ENCODE peak calls at places on chromosomes 4 and X, in five cellular contexts. P is Peyer's patch, Q is GM10248, M is ascending aorta, C is astrocyte of the cerebellum. K is an unnamed sample.

GRCh38 chr4:168621806-168622589 is 125.1 kb downstream of the PALLD start:
- DNase-seq in P (no peak), Q (no peak), M (no peak), C (peak; percentile 97), K (no peak)

GRCh38 chr4:20084488-20084887 is 167.2 kb upstream of the SLIT2 start:
- DNase-seq in P (no peak), Q (no peak), M (no peak), C (no peak), K (no peak)

GRCh38 chr4:182576609-182577289 is 333.5 kb downstream of the TENM3 start:
- DNase-seq in P (no peak), Q (no peak), M (no peak), C (no peak), K (no peak)

GRCh38 chr4:1948892-1949436 is 59.8 kb downstream of the NELFA start:
- DNase-seq in P (no peak), Q (no peak), M (no peak), C (no peak), K (no peak)

GRCh38 chr4:169152104-169152503 is 118.7 kb downstream of the SH3RF1 start:
- DNase-seq in P (no peak), Q (no peak), M (no peak), C (no peak), K (no peak)

GRCh38 chr4:62917649-62918048 is 1491.6 kb downstream of the TECRL start:
- DNase-seq in P (no peak), Q (no peak), M (no peak), C (no peak), K (no peak)

GRCh38 chrX:13387656-13388421 is 68.0 kb upstream of the ATXN3L start:
- DNase-seq in P (no peak), Q (no peak), M (no peak), C (no peak), K (no peak)

GRCh38 chr4:182805606-182806149 is 111.5 kb downstream of the DCTD start:
- DNase-seq in P (no peak), Q (no peak), M (no peak), C (no peak), K (no peak)

GRCh38 chr4:66376396-66376795 is 706.1 kb upstream of the EPHA5 start:
- DNase-seq in P (no peak), Q (no peak), M (no peak), C (no peak), K (no peak)

GRCh38 chr4:167906851-167907250 is 185.5 kb upstream of the ANXA10 start:
- DNase-seq in P (no peak), Q (no peak), M (no peak), C (no peak), K (no peak)

GRCh38 chr4:168408620-168409019 is 71.7 kb downstream of the DDX60L start:
- DNase-seq in P (no peak), Q (no peak), M (peak; percentile 69), C (peak; percentile 96), K (no peak)

GRCh38 chrX:87516716-87517115 is 886 bp upstream of the KLHL4 start:
- DNase-seq in P (no peak), Q (no peak), M (no peak), C (peak; percentile 83), K (no peak)

GRCh38 chr4:95165926-95166524 is 382.7 kb downstream of the UNC5C start:
- DNase-seq in P (no peak), Q (peak; percentile 35), M (no peak), C (peak; percentile 77), K (no peak)

GRCh38 chrX:147173586-147173985 is 359.0 kb upstream of the CXorf51A start:
- DNase-seq in P (no peak), Q (no peak), M (no peak), C (no peak), K (no peak)

GRCh38 chrX:37871626-37872302 is 24.4 kb upstream of the DYNLT3 start:
- DNase-seq in P (no peak), Q (no peak), M (peak; percentile 69), C (peak; percentile 85), K (no peak)

GRCh38 chrX:91434351-91435168 is at the start of gene PABPC5:
- DNase-seq in P (peak; percentile 65), Q (no peak), M (peak; percentile 87), C (peak; percentile 29), K (peak; percentile 68)

GRCh38 chr4:55409468-55410171 is 13.9 kb downstream of the TMEM165 start:
- DNase-seq in P (peak; percentile 53), Q (peak; percentile 25), M (peak; percentile 71), C (no peak), K (no peak)

GRCh38 chrX:111168314-111168713 is 72.3 kb downstream of the PAK3 start:
- DNase-seq in P (no peak), Q (no peak), M (no peak), C (peak; percentile 8), K (no peak)

GRCh38 chrX:103941201-103941975 is 21.0 kb upstream of the TMSB15B start:
- DNase-seq in P (no peak), Q (no peak), M (no peak), C (peak; percentile 23), K (no peak)

DNA sequence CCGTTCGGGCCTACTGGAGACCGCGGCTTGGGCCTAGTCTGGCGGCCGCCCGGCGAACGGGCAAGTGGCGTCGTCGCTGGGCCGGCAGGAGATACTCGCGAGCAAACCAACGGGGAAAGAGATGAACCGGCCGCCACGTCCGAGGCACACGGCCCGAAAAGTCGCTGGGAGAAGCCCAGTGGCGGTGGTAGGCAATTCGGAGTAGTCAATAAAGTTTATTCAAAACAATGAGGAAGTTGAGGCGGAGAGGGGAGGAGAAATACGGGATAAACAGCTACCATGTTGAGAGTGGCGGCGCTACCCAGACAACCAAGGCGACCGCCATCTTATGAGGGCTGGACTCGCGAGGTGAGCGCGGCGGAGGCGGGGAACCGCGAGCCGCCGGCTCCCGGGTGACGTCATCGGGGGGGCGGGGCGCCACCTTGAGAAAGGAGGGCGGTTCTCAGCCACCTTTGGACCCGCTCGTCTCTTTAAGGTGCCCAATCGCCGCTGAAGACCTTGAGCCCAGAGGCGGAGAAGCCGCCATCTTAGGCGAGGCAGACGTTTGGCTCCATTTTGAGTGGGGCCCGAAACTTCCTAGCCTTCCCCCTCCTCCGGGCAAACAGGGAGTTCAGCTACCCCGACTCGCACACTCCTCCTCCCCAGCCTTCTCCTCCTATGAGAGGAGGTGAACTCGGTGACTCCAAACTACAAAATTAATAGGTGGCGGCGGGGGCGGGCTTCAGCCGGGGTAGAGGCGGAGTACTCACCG is at the start of gene PHF8:
- DNase-seq in P (peak; percentile 98), Q (peak; percentile 86), M (peak; percentile 97), C (peak; percentile 88), K (peak; percentile 97)
- TF ChIP-seq CTCF in P (no peak), Q (no peak), M (no peak), C (no peak), K (no peak)

GRCh38 chrX:132958086-132958703 is at the start of gene HS6ST2:
- DNase-seq in P (no peak), Q (no peak), M (no peak), C (no peak), K (peak; percentile 61)
- TF ChIP-seq CTCF in P (no peak), Q (no peak), M (no peak), C (no peak), K (no peak)

GRCh38 chr4:152587127-152587526 is 51.2 kb upstream of the FBXW7 start:
- DNase-seq in P (no peak), Q (no peak), M (no peak), C (no peak), K (no peak)

GRCh38 chr4:152588869-152589268 is 53.0 kb upstream of the FBXW7 start:
- DNase-seq in P (no peak), Q (no peak), M (no peak), C (no peak), K (no peak)

GRCh38 chr4:152591361-152591760 is 55.5 kb upstream of the FBXW7 start:
- DNase-seq in P (peak; percentile 67), Q (peak; percentile 29), M (no peak), C (no peak), K (peak; percentile 77)

GRCh38 chr4:152591876-152592275 is 56.0 kb upstream of the FBXW7 start:
- DNase-seq in P (no peak), Q (no peak), M (no peak), C (no peak), K (no peak)

GRCh38 chr4:152590179-152591031 is 54.5 kb upstream of the FBXW7 start:
- DNase-seq in P (no peak), Q (no peak), M (no peak), C (peak; percentile 90), K (no peak)
- TF ChIP-seq CTCF in P (no peak), Q (no peak), M (no peak), C (no peak), K (no peak)

GRCh38 chr4:65302145-65302544 is 368.1 kb downstream of the EPHA5 start:
- DNase-seq in P (no peak), Q (no peak), M (no peak), C (peak; percentile 4), K (no peak)

DNA sequence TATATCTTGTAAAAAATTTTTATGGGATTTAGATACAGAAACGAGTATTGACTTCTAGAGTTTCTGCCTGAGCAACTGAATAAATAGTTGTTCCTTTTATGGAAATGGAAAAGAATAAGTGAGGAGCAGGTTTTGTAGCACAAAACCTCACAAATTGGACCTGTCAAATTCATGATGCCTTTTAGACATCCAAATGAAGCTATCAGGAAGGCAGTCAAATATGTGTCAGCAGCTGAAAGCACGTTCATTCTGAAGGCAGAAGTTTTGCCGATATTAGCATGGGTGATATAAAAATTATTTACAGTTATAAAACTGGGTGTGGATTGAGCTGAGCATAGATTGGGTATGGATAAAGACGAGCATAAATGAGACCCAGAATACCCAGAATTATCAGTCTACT is 374.0 kb downstream of the EPHA5 start:
- DNase-seq in P (no peak), Q (no peak), M (no peak), C (no peak), K (no peak)
- TF ChIP-seq CTCF in P (no peak), Q (no peak), M (no peak), C (no peak), K (no peak)

GRCh38 chr4:149914521-149915115 is 99.0 kb upstream of the IQCM start:
- DNase-seq in P (no peak), Q (peak; percentile 45), M (no peak), C (peak; percentile 35), K (no peak)
- TF ChIP-seq CTCF in P (peak; percentile 41), Q (peak; percentile 75), M (peak; percentile 46), C (peak; percentile 86), K (peak; percentile 57)

GRCh38 chrX:15594371-15594770 is 6.4 kb downstream of the ACE2 start:
- DNase-seq in P (no peak), Q (no peak), M (no peak), C (no peak), K (no peak)
- TF ChIP-seq CTCF in P (no peak), Q (no peak), M (no peak), C (no peak), K (no peak)

GRCh38 chr4:99435154-99435553 is at the start of gene ADH7:
- DNase-seq in P (no peak), Q (no peak), M (no peak), C (no peak), K (no peak)
- TF ChIP-seq CTCF in P (no peak), Q (no peak), M (no peak), C (no peak), K (no peak)

GRCh38 chr4:80321776-80322175 is 13.8 kb upstream of the CFAP299 start:
- DNase-seq in P (no peak), Q (no peak), M (no peak), C (no peak), K (no peak)
- TF ChIP-seq CTCF in P (no peak), Q (no peak), M (no peak), C (no peak), K (no peak)

K was measured in upper lobe of right lung.